ENCODE peak calls at places on chromosomes 7 and 10, in seven cellular contexts. S, W, D, T, C, P and Y are unnamed samples.

GRCh38 chr10:2145486-2145885 is 408.2 kb upstream of the ADARB2 start:
- DNase-seq in W (no peak), C (no peak), P (no peak), T (no peak), S (no peak), D (no peak), Y (no peak)

GRCh38 chr10:87505366-87506113 is 847 bp downstream of the MINPP1 start:
- DNase-seq in W (peak; percentile 31), D (peak; percentile 52), P (no peak), T (peak; percentile 88), S (peak; percentile 1), C (peak; percentile 61), Y (no peak)

GRCh38 chr10:43218206-43218950 is 48.5 kb downstream of the RASGEF1A start:
- DNase-seq in D (peak; percentile 64), T (peak; percentile 64), P (no peak), S (no peak), C (no peak), W (no peak), Y (peak; percentile 55)

GRCh38 chr7:7702826-7703225 is 15.6 kb downstream of the RPA3 start:
- DNase-seq in C (no peak), W (no peak), T (no peak), S (no peak), D (no peak), P (peak; percentile 47), Y (no peak)

GRCh38 chr7:68699090-68699711 is 899.1 kb upstream of the AUTS2 start:
- DNase-seq in D (peak; percentile 89), P (peak; percentile 49), C (no peak), S (no peak), W (no peak), T (no peak), Y (no peak)

GRCh38 chr10:5360318-5360915 is 4.3 kb upstream of the UCN3 start:
- DNase-seq in S (no peak), P (no peak), D (no peak), C (no peak), W (no peak), T (no peak), Y (no peak)

GRCh38 chr10:82982110-82982608 is 1107.2 kb downstream of the NRG3 start:
- DNase-seq in C (no peak), T (no peak), P (peak; percentile 95), D (peak; percentile 95), S (no peak), W (no peak), Y (peak; percentile 76)

GRCh38 chr7:96401200-96401599 is 79.3 kb upstream of the SLC25A13 start:
- DNase-seq in P (no peak), C (no peak), T (no peak), W (no peak), D (no peak), S (no peak), Y (no peak)

GRCh38 chr10:37640301-37640700 is 217.1 kb downstream of the ZNF248 start:
- DNase-seq in D (no peak), P (no peak), W (no peak), S (no peak), T (no peak), C (no peak), Y (no peak)

GRCh38 chr10:126066491-126066890 is 170.1 kb downstream of the FANK1 start:
- DNase-seq in D (no peak), W (no peak), C (no peak), T (no peak), P (no peak), S (no peak), Y (no peak)

GRCh38 chr7:77797734-77798393 is 370 bp downstream of the TMEM60 start:
- DNase-seq in T (no peak), D (no peak), P (no peak), W (no peak), C (no peak), S (no peak), Y (no peak)

GRCh38 chr10:1608408-1609037 is 128.8 kb downstream of the ADARB2 start:
- DNase-seq in T (no peak), S (no peak), C (no peak), D (no peak), P (no peak), W (no peak), Y (no peak)

GRCh38 chr7:54823776-54824175 is 64.8 kb upstream of the SEC61G start:
- DNase-seq in W (no peak), P (no peak), S (no peak), C (no peak), D (no peak), T (no peak), Y (no peak)

GRCh38 chr10:69048103-69048502 is 39.8 kb upstream of the SRGN start:
- DNase-seq in C (no peak), D (peak; percentile 17), S (no peak), W (no peak), T (peak; percentile 86), P (no peak), Y (no peak)

GRCh38 chr7:4715385-4715770 is 33.3 kb downstream of the FOXK1 start:
- DNase-seq in T (peak; percentile 85), W (no peak), S (no peak), D (peak; percentile 86), P (peak; percentile 74), C (peak; percentile 90), Y (no peak)

GRCh38 chr7:11343136-11343535 is 369.5 kb downstream of the PHF14 start:
- DNase-seq in P (no peak), C (no peak), W (no peak), T (no peak), S (no peak), D (no peak), Y (no peak)

GRCh38 chr7:105304040-105304895 is 84.5 kb downstream of the SRPK2 start:
- DNase-seq in C (peak; percentile 10), S (no peak), W (no peak), D (peak; percentile 61), T (no peak), P (peak; percentile 17), Y (no peak)

GRCh38 chr7:94022550-94022949 is 18.4 kb upstream of the BET1 start:
- DNase-seq in T (no peak), W (no peak), P (no peak), S (no peak), D (no peak), C (no peak), Y (no peak)